ENCODE peak calls at places on chromosomes 4 and X, in nine cellular contexts. N, Y, Z, M, V, F, D, K and I are unnamed samples.

GRCh38 chr4:48954314-48954713 is 31.8 kb upstream of the CWH43 start:
- DNase-seq in N (no peak), Y (no peak), Z (no peak), M (peak; percentile 34), V (no peak), F (no peak), D (no peak), K (no peak), I (no peak)

GRCh38 chrX:40199704-40200103 is 101.9 kb upstream of the BCOR start:
- DNase-seq in N (no peak), Y (no peak), Z (no peak), M (no peak), V (no peak), F (no peak), D (no peak), K (peak; percentile 61), I (no peak)

GRCh38 chr4:186676531-186677158 is 47.0 kb downstream of the FAT1 start:
- DNase-seq in N (no peak), Y (no peak), Z (no peak), M (peak; percentile 98), V (peak; percentile 24), F (peak; percentile 15), D (no peak), K (no peak), I (no peak)

GRCh38 chrX:118847676-118848075 is 24.1 kb downstream of the ZCCHC12 start:
- DNase-seq in N (peak; percentile 38), Y (peak; percentile 44), Z (no peak), M (peak; percentile 42), V (peak; percentile 69), F (peak; percentile 51), D (no peak), K (no peak), I (no peak)

GRCh38 chr4:24644983-24645764 is 60.8 kb upstream of the DHX15 start:
- DNase-seq in N (no peak), Y (no peak), Z (no peak), M (peak; percentile 45), V (no peak), F (no peak), D (no peak), K (no peak), I (no peak)

GRCh38 chr4:99946346-99947189 is at the start of gene DNAJB14:
- DNase-seq in N (peak; percentile 55), Y (peak; percentile 84), Z (peak; percentile 91), M (peak; percentile 69), V (peak; percentile 88), F (no peak), D (peak; percentile 84), K (peak; percentile 54), I (peak; percentile 74)

GRCh38 chr4:13364178-13364577 is 120.0 kb downstream of the RAB28 start:
- DNase-seq in N (no peak), Y (no peak), Z (no peak), M (no peak), V (no peak), F (no peak), D (no peak), K (no peak), I (no peak)

GRCh38 chr4:33940281-33940680 is 2304.0 kb downstream of the ARAP2 start:
- DNase-seq in N (no peak), Y (no peak), Z (no peak), M (no peak), V (no peak), F (no peak), D (no peak), K (no peak), I (no peak)

GRCh38 chr4:38313999-38314561 is 349.9 kb upstream of the KLF3 start:
- DNase-seq in N (no peak), Y (no peak), Z (no peak), M (peak; percentile 46), V (no peak), F (no peak), D (no peak), K (no peak), I (no peak)

GRCh38 chr4:7999279-7999678 is 59.6 kb upstream of the AFAP1 start:
- DNase-seq in N (no peak), Y (no peak), Z (peak; percentile 14), M (no peak), V (no peak), F (no peak), D (no peak), K (no peak), I (no peak)

GRCh38 chrX:110267874-110268273 is 50.0 kb downstream of the AMMECR1 start:
- DNase-seq in N (no peak), Y (no peak), Z (no peak), M (no peak), V (no peak), F (no peak), D (no peak), K (no peak), I (no peak)

GRCh38 chrX:45022144-45022543 is 149.2 kb downstream of the KDM6A start:
- DNase-seq in N (no peak), Y (no peak), Z (no peak), M (no peak), V (no peak), F (no peak), D (no peak), K (no peak), I (no peak)

GRCh38 chr4:52714597-52715254 is 36.5 kb downstream of the ERVMER34-1 start:
- DNase-seq in N (no peak), Y (no peak), Z (no peak), M (no peak), V (no peak), F (no peak), D (no peak), K (no peak), I (no peak)

GRCh38 chr4:101418466-101418865 is 71.1 kb upstream of the PPP3CA start:
- DNase-seq in N (no peak), Y (no peak), Z (no peak), M (no peak), V (no peak), F (no peak), D (no peak), K (no peak), I (no peak)

GRCh38 chr4:87007345-87008181 is 72.8 kb downstream of the AFF1 start:
- DNase-seq in N (no peak), Y (peak; percentile 38), Z (peak; percentile 82), M (peak; percentile 54), V (peak; percentile 81), F (no peak), D (peak; percentile 73), K (peak; percentile 46), I (peak; percentile 34)

GRCh38 chr4:87011340-87012034 is 76.7 kb downstream of the AFF1 start:
- DNase-seq in N (peak; percentile 39), Y (no peak), Z (no peak), M (peak; percentile 89), V (no peak), F (peak; percentile 49), D (no peak), K (no peak), I (no peak)

GRCh38 chr4:87006531-87007344 is 71.9 kb downstream of the AFF1 start:
- DNase-seq in N (peak; percentile 86), Y (peak; percentile 90), Z (peak; percentile 96), M (peak; percentile 92), V (peak; percentile 98), F (peak; percentile 53), D (peak; percentile 93), K (peak; percentile 87), I (peak; percentile 86)

GRCh38 chr4:87010192-87010591 is 75.4 kb downstream of the AFF1 start:
- DNase-seq in N (no peak), Y (no peak), Z (no peak), M (no peak), V (no peak), F (no peak), D (no peak), K (no peak), I (no peak)

DNA sequence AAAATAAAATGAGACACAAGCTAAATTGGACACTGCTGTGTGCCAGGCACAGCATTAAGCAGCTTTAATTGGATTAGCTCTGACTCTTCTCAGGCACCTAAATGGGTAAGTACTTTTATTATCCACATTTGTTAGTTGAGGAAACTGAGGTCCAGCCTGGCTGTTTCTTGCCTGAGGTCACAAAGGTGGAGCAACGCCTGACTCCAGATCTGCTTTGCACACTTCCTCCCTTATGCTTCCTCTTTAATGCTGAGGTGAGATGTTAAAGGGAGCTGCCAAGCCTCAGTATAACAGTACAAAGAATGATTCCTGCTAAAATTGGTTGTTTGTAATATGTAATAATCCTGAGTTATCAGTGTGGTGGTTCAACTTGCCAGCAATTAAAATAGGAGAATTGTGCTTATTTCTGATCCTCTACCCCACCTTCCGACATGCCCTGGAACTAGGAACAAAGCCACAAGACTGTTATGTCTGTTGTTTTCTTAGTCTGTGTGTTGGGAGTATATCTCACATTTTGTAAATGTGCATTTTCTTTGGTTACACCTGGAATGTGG is 74.4 kb downstream of the AFF1 start:
- DNase-seq in N (no peak), Y (no peak), Z (no peak), M (no peak), V (no peak), F (no peak), D (no peak), K (no peak), I (no peak)
- H3K4me1 ChIP-seq in N (peaks cover 23% of the 10 kb centered on the region), Y (peaks cover 70% of the 10 kb centered on the region), Z (peaks cover 79% of the 10 kb centered on the region), M (peaks cover 8% of the 10 kb centered on the region), V (peaks cover 55% of the 10 kb centered on the region), F (peaks cover 66% of the 10 kb centered on the region), D (peaks cover 89% of the 10 kb centered on the region), K (no peaks in the 10 kb centered on the region), I (peaks cover 54% of the 10 kb centered on the region)

GRCh38 chr4:168853770-168854169 is 156.3 kb downstream of the CBR4 start:
- DNase-seq in N (no peak), Y (no peak), Z (no peak), M (no peak), V (no peak), F (no peak), D (no peak), K (no peak), I (no peak)
- H3K4me1 ChIP-seq in N (no peaks in the 10 kb centered on the region), Y (no peaks in the 10 kb centered on the region), Z (peaks cover 58% of the 10 kb centered on the region), M (peaks cover 25% of the 10 kb centered on the region), V (peaks cover 21% of the 10 kb centered on the region), F (peaks cover 22% of the 10 kb centered on the region), D (peaks cover 100% of the 10 kb centered on the region), K (peaks cover 9% of the 10 kb centered on the region), I (no peaks in the 10 kb centered on the region)

DNA sequence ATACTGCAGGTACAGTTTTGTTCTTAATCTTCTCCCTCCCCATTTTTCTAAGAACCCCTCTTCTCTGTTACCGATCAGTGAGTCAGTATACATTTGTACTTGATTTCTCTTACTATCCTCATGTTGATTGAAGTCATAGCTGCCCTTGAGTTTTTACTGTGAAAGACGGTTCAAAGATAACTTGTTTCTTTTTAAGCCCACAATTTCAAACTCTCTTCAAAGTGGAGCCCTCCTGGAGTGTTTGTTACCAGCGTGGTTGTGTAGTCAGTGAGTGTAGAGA is 7.9 kb downstream of the PPP1R3F start:
- DNase-seq in N (no peak), Y (no peak), Z (no peak), M (no peak), V (no peak), F (no peak), D (no peak), K (no peak), I (no peak)
- H3K4me1 ChIP-seq in N (no peaks in the 10 kb centered on the region), Y (peaks cover 72% of the 10 kb centered on the region), Z (peaks cover 3% of the 10 kb centered on the region), M (no peaks in the 10 kb centered on the region), V (no peaks in the 10 kb centered on the region), F (peaks cover 4% of the 10 kb centered on the region), D (peaks cover 26% of the 10 kb centered on the region), K (no peaks in the 10 kb centered on the region), I (peaks cover 84% of the 10 kb centered on the region)

DNA sequence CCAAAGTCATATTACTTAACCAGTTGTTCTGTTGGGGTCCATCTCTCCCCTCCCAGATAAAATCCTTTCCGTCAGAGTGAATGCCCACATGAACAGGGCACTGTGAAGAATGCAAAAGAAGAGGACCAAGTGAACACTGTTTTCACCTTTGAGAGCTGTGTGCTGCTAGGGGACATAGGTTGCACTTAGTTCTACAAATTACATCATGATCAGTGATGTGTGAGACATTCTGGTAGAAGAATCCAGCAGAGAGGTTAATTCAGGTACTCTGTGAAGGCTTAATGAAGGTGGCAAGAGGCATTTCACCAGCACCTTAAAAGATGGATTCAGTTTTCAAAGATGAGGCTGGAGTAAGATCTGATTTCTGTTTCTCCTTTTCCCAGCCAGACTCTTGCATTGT is 10.8 kb downstream of the GAB1 start:
- DNase-seq in N (no peak), Y (no peak), Z (no peak), M (no peak), V (no peak), F (no peak), D (no peak), K (no peak), I (no peak)
- H3K4me1 ChIP-seq in N (peaks cover 6% of the 10 kb centered on the region), Y (no peaks in the 10 kb centered on the region), Z (peaks cover 36% of the 10 kb centered on the region), M (peaks cover 21% of the 10 kb centered on the region), V (peaks cover 8% of the 10 kb centered on the region), F (peaks cover 11% of the 10 kb centered on the region), D (peaks cover 38% of the 10 kb centered on the region), K (peaks cover 8% of the 10 kb centered on the region), I (no peaks in the 10 kb centered on the region)